ENCODE peak calls at places on chromosome 4, in four cellular contexts. S is fibroblast of the aortic adventitia, N is pancreas, G is right lobe of liver. Y is an unnamed sample.

GRCh38 chr4:140497776-140498636 is at the start of gene MGAT4D:
- DNase-seq in S (no peak), N (peak), G (peak), Y (peak)

GRCh38 chr4:173332963-173333657 is 1.0 kb downstream of the HMGB2 start:
- DNase-seq in S (no peak), N (no peak), G (no peak), Y (no peak)

GRCh38 chr4:47032405-47033106 is 1.2 kb downstream of the GABRB1 start:
- DNase-seq in S (peak), N (peak), G (peak), Y (peak)

GRCh38 chr4:148852092-148852699 is 410.0 kb upstream of the NR3C2 start:
- DNase-seq in S (peak), N (no peak), G (no peak), Y (no peak)

GRCh38 chr4:143512978-143513313 is 556 bp upstream of the SMARCA5 start:
- DNase-seq in S (no peak), N (no peak), G (no peak), Y (no peak)

GRCh38 chr4:186405957-186406356 is 140.0 kb downstream of the F11 start:
- DNase-seq in S (no peak), N (no peak), G (no peak), Y (no peak)

GRCh38 chr4:30718021-30718888 is 1.9 kb upstream of the PCDH7 start:
- DNase-seq in S (peak), N (peak), G (peak), Y (peak)

GRCh38 chr4:92234393-92235176 is 69.2 kb upstream of the GRID2 start:
- DNase-seq in S (peak), N (no peak), G (no peak), Y (no peak)

GRCh38 chr4:164904941-164905340 is 28.0 kb downstream of the APELA start:
- DNase-seq in S (no peak), N (no peak), G (no peak), Y (no peak)

GRCh38 chr4:183945741-183946140 is 40.6 kb downstream of the STOX2 start:
- DNase-seq in S (no peak), N (no peak), G (no peak), Y (no peak)

GRCh38 chr4:156188596-156188995 is 234.9 kb upstream of the CTSO start:
- DNase-seq in S (no peak), N (no peak), G (no peak), Y (no peak)

GRCh38 chr4:94235825-94236224 is 28.2 kb downstream of the SMARCAD1 start:
- DNase-seq in S (no peak), N (no peak), G (no peak), Y (no peak)

GRCh38 chr4:94525993-94526740 is 74.4 kb downstream of the PDLIM5 start:
- DNase-seq in S (peak), N (no peak), G (no peak), Y (no peak)

GRCh38 chr4:140839888-140840790 is 84.0 kb upstream of the TBC1D9 start:
- DNase-seq in S (no peak), N (no peak), G (no peak), Y (no peak)

GRCh38 chr4:2698951-2699505 is 57.1 kb downstream of the TNIP2 start:
- DNase-seq in S (no peak), N (no peak), G (peak), Y (no peak)

GRCh38 chr4:161791796-161792556 is 371.8 kb downstream of the FSTL5 start:
- DNase-seq in S (no peak), N (no peak), G (peak), Y (no peak)

GRCh38 chr4:142845293-142846070 is 619 bp downstream of the INPP4B start:
- DNase-seq in S (no peak), N (peak), G (peak), Y (peak)

GRCh38 chr4:67712650-67713530 is 11.9 kb upstream of the UBA6 start:
- DNase-seq in S (no peak), N (no peak), G (no peak), Y (no peak)

GRCh38 chr4:113336556-113336955 is 287.1 kb downstream of the ANK2 start:
- DNase-seq in S (no peak), N (no peak), G (no peak), Y (no peak)

GRCh38 chr4:54187148-54187547 is 41.9 kb upstream of the PDGFRA start:
- DNase-seq in S (peak), N (no peak), G (peak), Y (no peak)

GRCh38 chr4:80500593-80500992 is 165.1 kb downstream of the CFAP299 start:
- DNase-seq in S (no peak), N (no peak), G (no peak), Y (no peak)

GRCh38 chr4:123235431-123235830 is 161.2 kb upstream of the SPRY1 start:
- DNase-seq in S (peak), N (no peak), G (no peak), Y (no peak)

GRCh38 chr4:142095886-142096605 is 459.7 kb downstream of the IL15 start:
- DNase-seq in S (peak), N (no peak), G (no peak), Y (no peak)

GRCh38 chr4:16056681-16057400 is 27.0 kb downstream of the PROM1 start:
- DNase-seq in S (no peak), N (no peak), G (no peak), Y (no peak)

GRCh38 chr4:8760561-8760960 is 111.1 kb downstream of the HMX1 start:
- DNase-seq in S (no peak), N (no peak), G (peak), Y (peak)

GRCh38 chr4:99201687-99202086 is 17.4 kb downstream of the ADH6 start:
- DNase-seq in S (peak), N (no peak), G (no peak), Y (no peak)

GRCh38 chr4:162644346-162644745 is 480.5 kb upstream of the FSTL5 start:
- DNase-seq in S (no peak), N (no peak), G (no peak), Y (no peak)

GRCh38 chr4:46329118-46329976 is 60.6 kb downstream of the GABRA2 start:
- DNase-seq in S (no peak), N (peak), G (no peak), Y (peak)

GRCh38 chr4:169952236-169953088 is 73.7 kb downstream of the MFAP3L start:
- DNase-seq in S (no peak), N (no peak), G (no peak), Y (no peak)

GRCh38 chr4:172979332-172979731 is 189.3 kb upstream of the GALNT7 start:
- DNase-seq in S (no peak), N (no peak), G (no peak), Y (no peak)

GRCh38 chr4:119005888-119006287 is 117.2 kb downstream of the SYNPO2 start:
- DNase-seq in S (no peak), N (no peak), G (no peak), Y (no peak)

GRCh38 chr4:181796502-181796901 is 446.7 kb upstream of the TENM3 start:
- DNase-seq in S (peak), N (no peak), G (no peak), Y (no peak)

GRCh38 chr4:4727536-4727935 is 131.9 kb upstream of the MSX1 start:
- DNase-seq in S (no peak), N (no peak), G (no peak), Y (no peak)

GRCh38 chr4:186092296-186092695 is 12.2 kb upstream of the FAM149A start:
- DNase-seq in S (no peak), N (no peak), G (no peak), Y (no peak)

GRCh38 chr4:57044279-57044678 is 65.6 kb downstream of the POLR2B start:
- DNase-seq in S (no peak), N (no peak), G (no peak), Y (no peak)

GRCh38 chr4:168569066-168569908 is 72.4 kb downstream of the PALLD start:
- DNase-seq in S (peak), N (peak), G (no peak), Y (peak)

GRCh38 chr4:147734496-147734895 is 2.6 kb downstream of the ARHGAP10 start:
- DNase-seq in S (no peak), N (no peak), G (no peak), Y (no peak)
- H3K4me3 ChIP-seq in S (peak), N (no peak), G (no peak), Y (no peak)

GRCh38 chr4:102827674-102828496 is 534 bp upstream of the UBE2D3 start:
- DNase-seq in S (peak), N (peak), G (peak), Y (peak)
- TF ChIP-seq CTCF in S (no peak), N (no peak), G (no peak), Y (no peak)

DNA sequence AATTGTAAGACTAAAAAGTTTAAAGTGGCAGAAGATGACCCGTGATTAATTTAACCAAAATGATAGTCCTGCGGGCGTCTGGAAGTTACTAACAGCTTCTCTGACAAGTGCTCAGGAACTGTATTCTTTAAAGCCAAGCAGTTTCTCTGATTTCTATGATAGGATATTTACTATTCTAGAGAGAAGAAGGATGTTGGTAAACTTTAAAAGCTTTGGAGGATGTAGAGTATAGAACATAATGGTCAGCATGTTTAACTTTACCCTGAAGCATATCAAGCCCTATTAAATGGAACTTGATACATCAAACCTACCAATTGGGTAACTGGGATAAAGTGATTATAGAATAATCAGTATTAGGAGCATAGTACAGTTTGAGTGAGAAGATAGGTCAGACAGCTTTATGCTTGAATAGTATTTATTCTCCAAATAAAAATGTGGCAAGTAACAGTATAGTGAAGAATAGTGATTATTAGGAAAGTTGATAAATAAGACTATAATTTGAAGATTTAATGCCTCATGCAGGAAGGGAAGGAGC is 1.8 kb downstream of the STIM2 start:
- DNase-seq in S (no peak), N (no peak), G (no peak), Y (no peak)
- H3K4me3 ChIP-seq in S (peak), N (no peak), G (peak), Y (no peak)

DNA sequence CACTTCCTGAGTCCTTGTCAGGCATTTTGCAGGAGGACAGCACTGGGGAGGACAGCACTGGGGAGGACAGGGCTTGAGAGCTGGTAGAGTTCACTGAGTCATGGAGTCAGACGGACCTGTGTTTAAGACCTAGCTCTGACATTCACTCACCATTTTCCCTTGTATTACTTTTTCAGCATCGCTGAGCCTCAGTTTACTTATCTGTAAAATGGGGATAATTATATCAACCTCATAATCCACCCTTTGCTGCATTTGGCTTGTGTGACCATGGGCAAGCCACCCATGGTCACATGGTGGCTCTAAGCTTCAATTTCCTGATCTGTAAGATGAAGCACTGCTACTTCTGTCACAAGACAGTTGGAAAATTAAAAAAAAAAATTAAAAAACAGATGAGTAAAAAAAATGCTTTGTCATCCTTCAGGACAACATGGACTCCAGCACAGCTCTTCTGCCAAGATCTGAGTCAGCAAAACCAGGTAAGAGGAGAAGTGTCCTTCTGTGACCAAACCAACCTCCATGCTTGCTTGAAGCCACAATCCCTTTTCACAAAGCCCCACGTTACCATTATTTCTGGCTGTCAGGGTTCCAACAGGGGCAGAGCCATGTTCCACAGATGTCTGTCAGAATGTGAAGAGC is 275.5 kb downstream of the RAB28 start:
- DNase-seq in S (no peak), N (no peak), G (no peak), Y (no peak)
- TF ChIP-seq CTCF in S (no peak), N (no peak), G (no peak), Y (no peak)

DNA sequence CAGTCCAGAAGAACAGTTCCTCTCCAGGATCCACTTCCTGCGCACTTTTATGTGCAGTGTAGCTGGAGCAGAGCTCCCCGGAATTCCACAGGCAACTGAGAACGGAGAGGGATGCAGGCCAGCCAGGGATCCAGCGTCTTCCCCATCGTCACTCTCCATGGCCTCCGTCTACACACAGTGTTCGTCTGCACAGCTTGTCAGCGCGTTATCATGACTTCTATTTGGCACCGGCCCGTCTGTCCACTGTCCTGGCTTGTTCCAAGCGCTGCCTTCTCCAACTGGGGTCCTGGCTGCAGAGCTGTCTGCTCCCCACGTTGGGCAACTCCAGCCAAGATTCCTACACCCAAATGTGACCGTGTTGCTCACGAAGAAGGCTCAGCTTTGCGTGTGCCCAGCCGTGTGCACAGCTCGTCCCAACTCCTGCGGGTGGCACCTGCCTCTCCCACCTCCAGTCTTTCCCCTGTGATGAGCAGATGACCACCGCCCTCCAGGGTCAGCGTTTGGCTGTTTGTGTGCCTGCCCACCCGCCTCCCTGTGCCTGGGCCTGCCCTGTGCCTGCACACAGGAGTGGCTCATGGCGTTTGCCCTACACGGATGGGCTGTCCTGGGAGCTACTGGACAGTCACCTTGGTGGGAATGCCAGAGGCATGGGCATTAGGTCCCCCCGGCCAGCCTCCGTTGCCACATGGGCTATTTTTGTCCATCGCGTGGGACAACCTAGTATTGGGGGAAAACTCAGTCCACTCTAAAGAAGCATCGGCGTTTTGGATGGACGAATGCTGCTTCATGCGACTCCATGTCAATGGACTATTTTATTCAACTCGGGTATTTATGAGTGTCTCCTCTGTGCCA is 2.2 kb upstream of the CTBP1 start:
- DNase-seq in S (no peak), N (no peak), G (no peak), Y (peak)
- H3K4me3 ChIP-seq in S (no peak), N (no peak), G (no peak), Y (no peak)

Y was measured in mucosa of descending colon.